ENCODE peak calls at places on chromosomes 16 and 17, in five cellular contexts. One of them, this sample, is unnamed. For H3K9me3, the result is how much of the 10 kb centered on the place peaks cover.

GRCh38 chr16:83743720-83744119 is 64.1 kb upstream of the HSBP1 start:
- DNase-seq in body of pancreas: no peak
- DNase-seq in MM.1S: no peak
- DNase-seq in ovary: no peak
- DNase-seq in pancreas: no peak
- DNase-seq in this sample: no peak

GRCh38 chr17:17420035-17420434 is 56.8 kb upstream of the MED9 start:
- DNase-seq in ovary: no peak
- DNase-seq in MM.1S: no peak
- DNase-seq in pancreas: no peak
- DNase-seq in body of pancreas: peak
- DNase-seq in this sample: no peak

GRCh38 chr17:78416311-78416711 is 37.9 kb downstream of the PGS1 start:
- DNase-seq in pancreas: no peak
- DNase-seq in body of pancreas: peak
- DNase-seq in MM.1S: no peak
- DNase-seq in ovary: no peak
- DNase-seq in this sample: peak

GRCh38 chr17:75535871-75536270 is 10.4 kb downstream of the LLGL2 start:
- DNase-seq in ovary: no peak
- DNase-seq in pancreas: no peak
- DNase-seq in MM.1S: no peak
- DNase-seq in body of pancreas: no peak
- DNase-seq in this sample: no peak

GRCh38 chr17:76948726-76949342 is 80.6 kb downstream of the MGAT5B start:
- DNase-seq in MM.1S: no peak
- DNase-seq in body of pancreas: no peak
- DNase-seq in pancreas: no peak
- DNase-seq in ovary: no peak
- DNase-seq in this sample: no peak

GRCh38 chr17:81002409-81003361 is 11.0 kb downstream of the CHMP6 start:
- DNase-seq in MM.1S: no peak
- DNase-seq in body of pancreas: peak
- DNase-seq in pancreas: no peak
- DNase-seq in ovary: peak
- DNase-seq in this sample: peak

GRCh38 chr16:70679653-70680494 is 6.0 kb downstream of the MTSS2 start:
- DNase-seq in body of pancreas: no peak
- DNase-seq in ovary: no peak
- DNase-seq in pancreas: no peak
- DNase-seq in MM.1S: no peak
- DNase-seq in this sample: peak

GRCh38 chr17:78995761-78996451 is 13.7 kb downstream of the CANT1 start:
- DNase-seq in body of pancreas: peak
- DNase-seq in MM.1S: no peak
- DNase-seq in pancreas: no peak
- DNase-seq in ovary: peak
- DNase-seq in this sample: peak

GRCh38 chr17:38418693-38419507 is 9.4 kb upstream of the ARHGAP23 start:
- DNase-seq in MM.1S: no peak
- DNase-seq in pancreas: no peak
- DNase-seq in body of pancreas: no peak
- DNase-seq in ovary: no peak
- DNase-seq in this sample: no peak

GRCh38 chr16:27950488-27950887 is 113.0 kb downstream of the GSG1L start:
- DNase-seq in pancreas: no peak
- DNase-seq in body of pancreas: no peak
- DNase-seq in ovary: no peak
- DNase-seq in MM.1S: no peak
- DNase-seq in this sample: no peak

GRCh38 chr17:61783556-61784304 is 79.6 kb downstream of the BRIP1 start:
- DNase-seq in pancreas: no peak
- DNase-seq in body of pancreas: no peak
- DNase-seq in MM.1S: no peak
- DNase-seq in ovary: no peak
- DNase-seq in this sample: no peak

GRCh38 chr17:1484586-1485310 is 7.7 kb downstream of the MYO1C start:
- DNase-seq in pancreas: peak
- DNase-seq in body of pancreas: peak
- DNase-seq in MM.1S: peak
- DNase-seq in ovary: peak
- DNase-seq in this sample: peak

GRCh38 chr16:16189842-16190241 is 33.5 kb downstream of the ABCC6 start:
- DNase-seq in MM.1S: no peak
- DNase-seq in pancreas: no peak
- DNase-seq in ovary: no peak
- DNase-seq in body of pancreas: no peak
- DNase-seq in this sample: no peak

GRCh38 chr17:13786000-13786598 is 184.4 kb upstream of the HS3ST3A1 start:
- DNase-seq in ovary: peak
- DNase-seq in pancreas: no peak
- DNase-seq in MM.1S: no peak
- DNase-seq in body of pancreas: no peak
- DNase-seq in this sample: no peak

GRCh38 chr17:72624652-72625051 is 467.8 kb downstream of the SLC39A11 start:
- DNase-seq in body of pancreas: no peak
- DNase-seq in MM.1S: no peak
- DNase-seq in pancreas: no peak
- DNase-seq in ovary: no peak
- DNase-seq in this sample: no peak

GRCh38 chr17:34237458-34237857 is 17.6 kb upstream of the CCL2 start:
- DNase-seq in body of pancreas: no peak
- DNase-seq in ovary: no peak
- DNase-seq in pancreas: no peak
- DNase-seq in MM.1S: no peak
- DNase-seq in this sample: no peak

GRCh38 chr17:82338858-82339633 is 5.5 kb upstream of the SECTM1 start:
- DNase-seq in ovary: peak
- DNase-seq in pancreas: no peak
- DNase-seq in body of pancreas: peak
- DNase-seq in MM.1S: no peak
- DNase-seq in this sample: peak

GRCh38 chr17:82888583-82889495 is 49.0 kb upstream of the ZNF750 start:
- DNase-seq in body of pancreas: peak
- DNase-seq in pancreas: peak
- DNase-seq in ovary: no peak
- DNase-seq in MM.1S: no peak
- DNase-seq in this sample: peak

GRCh38 chr17:40290629-40291296 is 3.1 kb downstream of the CDC6 start:
- DNase-seq in pancreas: peak
- DNase-seq in body of pancreas: peak
- DNase-seq in ovary: no peak
- DNase-seq in MM.1S: peak
- DNase-seq in this sample: no peak

GRCh38 chr17:61491981-61492380 is 39.8 kb downstream of the TBX4 start:
- DNase-seq in MM.1S: no peak
- DNase-seq in ovary: no peak
- DNase-seq in pancreas: no peak
- DNase-seq in body of pancreas: no peak
- DNase-seq in this sample: no peak

GRCh38 chr16:57208926-57209325 is 22.8 kb downstream of the RSPRY1 start:
- DNase-seq in body of pancreas: no peak
- DNase-seq in pancreas: no peak
- DNase-seq in ovary: no peak
- DNase-seq in MM.1S: no peak
- DNase-seq in this sample: no peak

GRCh38 chr16:50881331-50881830 is 139.5 kb downstream of the CYLD start:
- DNase-seq in MM.1S: no peak
- DNase-seq in body of pancreas: no peak
- DNase-seq in ovary: no peak
- DNase-seq in pancreas: no peak
- DNase-seq in this sample: no peak

GRCh38 chr17:13462161-13462560 is 139.6 kb downstream of the HS3ST3A1 start:
- DNase-seq in body of pancreas: no peak
- DNase-seq in MM.1S: no peak
- DNase-seq in ovary: no peak
- DNase-seq in pancreas: no peak
- DNase-seq in this sample: no peak

GRCh38 chr17:39461911-39462641 is 790 bp downstream of the CDK12 start:
- DNase-seq in ovary: peak
- DNase-seq in MM.1S: peak
- DNase-seq in pancreas: peak
- DNase-seq in body of pancreas: peak
- DNase-seq in this sample: no peak

GRCh38 chr17:57949649-57950048 is 5.6 kb downstream of the CUEDC1 start:
- DNase-seq in MM.1S: no peak
- DNase-seq in pancreas: no peak
- DNase-seq in body of pancreas: no peak
- DNase-seq in ovary: no peak
- DNase-seq in this sample: peak

GRCh38 chr17:79342376-79342775 is 267.8 kb downstream of the ENGASE start:
- DNase-seq in ovary: no peak
- DNase-seq in body of pancreas: no peak
- DNase-seq in MM.1S: no peak
- DNase-seq in pancreas: no peak
- DNase-seq in this sample: no peak

GRCh38 chr17:39688945-39689344 is 1.1 kb upstream of the PGAP3 start:
- DNase-seq in ovary: no peak
- DNase-seq in body of pancreas: no peak
- DNase-seq in pancreas: no peak
- DNase-seq in MM.1S: no peak
- DNase-seq in this sample: no peak

GRCh38 chr17:27294689-27295630 is 1.0 kb downstream of the WSB1 start:
- DNase-seq in MM.1S: peak
- DNase-seq in body of pancreas: peak
- DNase-seq in pancreas: peak
- DNase-seq in ovary: peak
- DNase-seq in this sample: peak

GRCh38 chr16:11196286-11196828 is 59.6 kb downstream of the SOCS1 start:
- DNase-seq in body of pancreas: no peak
- DNase-seq in MM.1S: no peak
- DNase-seq in ovary: no peak
- DNase-seq in pancreas: no peak
- DNase-seq in this sample: no peak

GRCh38 chr16:12340151-12340733 is 363.7 kb downstream of the SNX29 start:
- DNase-seq in MM.1S: peak
- DNase-seq in pancreas: peak
- DNase-seq in body of pancreas: peak
- DNase-seq in ovary: no peak
- DNase-seq in this sample: no peak

GRCh38 chr17:39813631-39814030 is 50.5 kb downstream of the IKZF3 start:
- DNase-seq in pancreas: no peak
- DNase-seq in MM.1S: no peak
- DNase-seq in body of pancreas: no peak
- DNase-seq in ovary: no peak
- DNase-seq in this sample: peak

GRCh38 chr17:83079340-83079747 is at the start of gene METRNL:
- DNase-seq in ovary: peak
- DNase-seq in MM.1S: peak
- DNase-seq in body of pancreas: peak
- DNase-seq in pancreas: peak
- DNase-seq in this sample: peak

GRCh38 chr16:30941600-30942420 is 7.1 kb upstream of the ORAI3 start:
- DNase-seq in MM.1S: peak
- DNase-seq in body of pancreas: peak
- DNase-seq in pancreas: peak
- DNase-seq in ovary: peak
- DNase-seq in this sample: peak

GRCh38 chr17:17313350-17313991 is 10.3 kb downstream of the NT5M start:
- DNase-seq in ovary: no peak
- DNase-seq in pancreas: peak
- DNase-seq in MM.1S: peak
- DNase-seq in body of pancreas: peak
- DNase-seq in this sample: peak

GRCh38 chr17:82205720-82206508 is 6.7 kb downstream of the CCDC57 start:
- DNase-seq in ovary: peak
- DNase-seq in body of pancreas: peak
- DNase-seq in pancreas: peak
- DNase-seq in MM.1S: peak
- DNase-seq in this sample: peak

GRCh38 chr17:51255673-51256072 is 4.2 kb downstream of the MBTD1 start:
- DNase-seq in ovary: no peak
- DNase-seq in body of pancreas: no peak
- DNase-seq in MM.1S: no peak
- DNase-seq in pancreas: no peak
- DNase-seq in this sample: no peak

GRCh38 chr17:51258756-51259573 is 884 bp downstream of the MBTD1 start:
- DNase-seq in ovary: peak
- DNase-seq in MM.1S: no peak
- DNase-seq in body of pancreas: peak
- DNase-seq in pancreas: peak
- DNase-seq in this sample: peak

GRCh38 chr17:51257150-51258081 is 2.4 kb downstream of the MBTD1 start:
- DNase-seq in pancreas: no peak
- DNase-seq in MM.1S: no peak
- DNase-seq in body of pancreas: no peak
- DNase-seq in ovary: no peak
- DNase-seq in this sample: no peak

GRCh38 chr17:51259574-51260236 is at the start of gene MBTD1:
- DNase-seq in body of pancreas: peak
- DNase-seq in ovary: peak
- DNase-seq in MM.1S: peak
- DNase-seq in pancreas: peak
- DNase-seq in this sample: peak

GRCh38 chr17:51256101-51256500 is 3.7 kb downstream of the MBTD1 start:
- DNase-seq in body of pancreas: no peak
- DNase-seq in MM.1S: no peak
- DNase-seq in pancreas: no peak
- DNase-seq in ovary: no peak
- DNase-seq in this sample: no peak
- H3K9me3 ChIP-seq in body of pancreas: under half
- H3K9me3 ChIP-seq in MM.1S: under half
- H3K9me3 ChIP-seq in pancreas: under half
- H3K9me3 ChIP-seq in ovary: under half
- H3K9me3 ChIP-seq in this sample: under half

DNA sequence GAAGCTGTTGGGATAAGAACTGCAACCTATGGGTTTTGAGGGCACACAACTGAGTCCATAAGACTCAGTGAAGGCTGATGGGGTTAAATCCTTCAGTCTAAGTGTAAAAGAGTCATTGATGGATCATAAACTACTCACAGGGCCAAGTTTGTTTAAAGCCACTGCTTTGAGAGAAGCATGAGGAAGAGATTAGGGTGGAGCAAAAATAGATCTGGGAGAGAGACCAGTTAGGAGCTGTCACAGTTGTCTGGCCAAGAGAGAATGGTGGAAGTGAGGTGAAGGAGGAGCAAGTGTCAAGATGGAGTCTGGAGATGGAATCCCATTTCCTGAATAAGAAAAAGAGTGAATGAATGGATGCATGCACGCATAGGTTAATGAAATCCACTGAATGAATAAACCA is 379.1 kb upstream of the CDH11 start:
- DNase-seq in MM.1S: no peak
- DNase-seq in pancreas: no peak
- DNase-seq in ovary: no peak
- DNase-seq in body of pancreas: no peak
- DNase-seq in this sample: no peak
- H3K4me3 ChIP-seq in MM.1S: no peak
- H3K4me3 ChIP-seq in pancreas: no peak
- H3K4me3 ChIP-seq in ovary: no peak
- H3K4me3 ChIP-seq in body of pancreas: no peak
- H3K4me3 ChIP-seq in this sample: no peak

GRCh38 chr16:1188781-1189189 is 35.9 kb downstream of the CACNA1H start:
- DNase-seq in MM.1S: peak
- DNase-seq in pancreas: peak
- DNase-seq in body of pancreas: peak
- DNase-seq in ovary: peak
- DNase-seq in this sample: no peak
- TF ChIP-seq CTCF in MM.1S: no peak
- TF ChIP-seq CTCF in pancreas: no peak
- TF ChIP-seq CTCF in body of pancreas: no peak
- TF ChIP-seq CTCF in ovary: no peak
- TF ChIP-seq CTCF in this sample: no peak

GRCh38 chr16:68553186-68553585 is 14.1 kb downstream of the ZFP90 start:
- DNase-seq in MM.1S: no peak
- DNase-seq in body of pancreas: no peak
- DNase-seq in ovary: no peak
- DNase-seq in pancreas: no peak
- DNase-seq in this sample: no peak
- H3K9me3 ChIP-seq in MM.1S: under half
- H3K9me3 ChIP-seq in body of pancreas: under half
- H3K9me3 ChIP-seq in ovary: under half
- H3K9me3 ChIP-seq in pancreas: under half
- H3K9me3 ChIP-seq in this sample: half or more

This sample was measured in mucosa of descending colon.